ENCODE peak calls at places on chromosome 10, in five cellular contexts. I is C1 segment of cervical spinal cord; J is sciatic nerve; S is activated T-helper 1 cell treated with anti-CD3 and anti-CD28 coated beads, Interleukin-2, amount 50 U/mL, for 16 hours; L is globus pallidus. C is an unnamed sample.

GRCh38 chr10:77939561-77940001 is 13.0 kb upstream of the DLG5 start:
- DNase-seq in I (no peak), S (no peak), L (no peak), J (peak), C (no peak)

GRCh38 chr10:19654576-19654975 is 161.7 kb upstream of the PLXDC2 start:
- DNase-seq in L (peak), I (no peak), J (no peak), S (no peak), C (no peak)

GRCh38 chr10:14844948-14845347 is 6.8 kb downstream of the HSPA14 start:
- DNase-seq in S (no peak), I (no peak), L (no peak), J (no peak), C (no peak)

GRCh38 chr10:110834622-110835219 is 37.0 kb upstream of the PDCD4 start:
- DNase-seq in I (no peak), L (no peak), J (no peak), S (no peak), C (no peak)

GRCh38 chr10:77463967-77464745 is 173.5 kb downstream of the KCNMA1 start:
- DNase-seq in I (no peak), S (no peak), J (no peak), L (no peak), C (no peak)

GRCh38 chr10:47082055-47082784 is 171.0 kb downstream of the PTPN20 start:
- DNase-seq in L (no peak), I (no peak), J (no peak), S (no peak), C (no peak)

GRCh38 chr10:49364747-49365146 is 31.1 kb downstream of the DRGX start:
- DNase-seq in S (no peak), J (no peak), I (no peak), L (no peak), C (no peak)

GRCh38 chr10:24882047-24882698 is 70.2 kb downstream of the PRTFDC1 start:
- DNase-seq in J (no peak), L (no peak), I (no peak), S (peak), C (peak)

GRCh38 chr10:11205026-11205772 is 187.5 kb downstream of the CELF2 start:
- DNase-seq in I (no peak), J (no peak), L (no peak), S (no peak), C (no peak)

GRCh38 chr10:128147669-128148068 is 21.4 kb upstream of the MKI67 start:
- DNase-seq in I (no peak), J (no peak), L (no peak), S (no peak), C (no peak)

GRCh38 chr10:131855763-131856401 is 44.9 kb upstream of the PPP2R2D start:
- DNase-seq in L (no peak), J (peak), S (no peak), I (no peak), C (no peak)

GRCh38 chr10:131630772-131631258 is 270.0 kb upstream of the PPP2R2D start:
- DNase-seq in S (no peak), I (no peak), L (no peak), J (no peak), C (no peak)

GRCh38 chr10:95606922-95607321 is 45.8 kb upstream of the SORBS1 start:
- DNase-seq in J (no peak), I (no peak), L (no peak), S (no peak), C (no peak)